ENCODE peak calls at places on chromosomes 13 and 19, in ten cellular contexts. R is lower lobe of right lung; N is hypothalamus; I is GF-D8; O is HCEC 1CT; X is D341Med; Q is foreskin fibroblast; L is NCI-H1417; B is stimulated activated CD8-positive, alpha-beta memory T cell treated with anti-CD3 and anti-CD28 coated beads, Interleukin-7, amount 100 ng/mL, for 1 hour; P is NCI-H2081. T is an unnamed sample.

GRCh38 chr19:39014037-39014436 is 18.3 kb downstream of the FBXO27 start:
- DNase-seq in R (no peak), N (no peak), I (no peak), O (no peak), X (no peak), Q (peak), L (no peak), B (no peak), P (no peak), T (no peak)

GRCh38 chr19:38792250-38793111 is 3.5 kb downstream of the LGALS7B start:
- DNase-seq in R (peak), N (no peak), I (no peak), O (no peak), X (no peak), Q (peak), L (no peak), B (no peak), P (no peak), T (peak)

GRCh38 chr19:54262066-54262465 is 5.0 kb upstream of the LILRB5 start:
- DNase-seq in R (no peak), N (no peak), I (no peak), O (no peak), X (no peak), Q (no peak), L (no peak), B (no peak), P (no peak), T (no peak)

GRCh38 chr13:104757712-104758111 is 1691.5 kb upstream of the SLC10A2 start:
- DNase-seq in R (no peak), N (no peak), I (no peak), O (no peak), X (no peak), Q (no peak), L (no peak), B (no peak), P (no peak), T (no peak)

GRCh38 chr13:76885203-76886004 is 801 bp downstream of the KCTD12 start:
- DNase-seq in R (peak), N (peak), I (no peak), O (peak), X (peak), Q (peak), L (no peak), B (no peak), P (peak), T (peak)

GRCh38 chr19:39223703-39224279 is 19.7 kb upstream of the SYCN start:
- DNase-seq in R (no peak), N (no peak), I (no peak), O (no peak), X (no peak), Q (peak), L (no peak), B (no peak), P (no peak), T (no peak)

GRCh38 chr13:97327521-97328221 is 105.5 kb downstream of the MBNL2 start:
- DNase-seq in R (no peak), N (no peak), I (no peak), O (no peak), X (no peak), Q (peak), L (no peak), B (no peak), P (no peak), T (no peak)

GRCh38 chr19:30336290-30336689 is 35.9 kb upstream of the ZNF536 start:
- DNase-seq in R (no peak), N (no peak), I (no peak), O (no peak), X (no peak), Q (no peak), L (no peak), B (no peak), P (no peak), T (no peak)

GRCh38 chr19:50794778-50795664 is 4.8 kb downstream of the ACP4 start:
- DNase-seq in R (no peak), N (no peak), I (no peak), O (peak), X (peak), Q (peak), L (no peak), B (no peak), P (peak), T (no peak)

GRCh38 chr19:2014081-2014693 is 1.3 kb downstream of the BTBD2 start:
- DNase-seq in R (peak), N (no peak), I (no peak), O (no peak), X (peak), Q (no peak), L (no peak), B (no peak), P (no peak), T (peak)

GRCh38 chr19:8585894-8586750 is 8.9 kb upstream of the MYO1F start:
- DNase-seq in R (peak), N (no peak), I (no peak), O (no peak), X (peak), Q (peak), L (peak), B (no peak), P (peak), T (peak)

T was measured in activated effector memory CD4-positive, alpha-beta T cell treated with anti-CD3 and anti-CD28 coated beads, Interleukin-2, amount 50 U/mL, for 16 hours.